ENCODE peak calls at places on chromosome 16, in eight cellular contexts. One of them, this sample, is unnamed.

GRCh38 chr16:48126801-48127644 is 28.8 kb downstream of the ABCC12 start:
- DNase-seq in left ventricle myocardium inferior: no peak
- DNase-seq in gastrocnemius medialis: peak; percentile 24
- DNase-seq in ovary: no peak
- DNase-seq in CD8-positive, alpha-beta T cell: no peak
- DNase-seq in GM23338: no peak
- DNase-seq in heart right ventricle: no peak
- DNase-seq in SK-N-SH: no peak
- DNase-seq in this sample: peak; percentile 81

GRCh38 chr16:88936008-88936912 is 40.7 kb downstream of the CBFA2T3 start:
- DNase-seq in left ventricle myocardium inferior: peak; percentile 56
- DNase-seq in gastrocnemius medialis: peak; percentile 32
- DNase-seq in ovary: no peak
- DNase-seq in CD8-positive, alpha-beta T cell: peak; percentile 22
- DNase-seq in GM23338: no peak
- DNase-seq in heart right ventricle: peak; percentile 53
- DNase-seq in SK-N-SH: no peak
- DNase-seq in this sample: peak; percentile 69

GRCh38 chr16:56789360-56789759 is 59.4 kb downstream of the NUP93 start:
- DNase-seq in left ventricle myocardium inferior: no peak
- DNase-seq in gastrocnemius medialis: no peak
- DNase-seq in ovary: peak; percentile 45
- DNase-seq in CD8-positive, alpha-beta T cell: peak; percentile 46
- DNase-seq in GM23338: no peak
- DNase-seq in heart right ventricle: peak; percentile 16
- DNase-seq in SK-N-SH: peak; percentile 42
- DNase-seq in this sample: no peak

GRCh38 chr16:22719945-22720344 is 94.0 kb upstream of the HS3ST2 start:
- DNase-seq in left ventricle myocardium inferior: no peak
- DNase-seq in gastrocnemius medialis: no peak
- DNase-seq in ovary: no peak
- DNase-seq in CD8-positive, alpha-beta T cell: no peak
- DNase-seq in GM23338: no peak
- DNase-seq in heart right ventricle: no peak
- DNase-seq in SK-N-SH: no peak
- DNase-seq in this sample: no peak

GRCh38 chr16:69406780-69407331 is 17.6 kb upstream of the CYB5B start:
- DNase-seq in left ventricle myocardium inferior: no peak
- DNase-seq in gastrocnemius medialis: no peak
- DNase-seq in ovary: no peak
- DNase-seq in CD8-positive, alpha-beta T cell: no peak
- DNase-seq in GM23338: peak; percentile 60
- DNase-seq in heart right ventricle: no peak
- DNase-seq in SK-N-SH: no peak
- DNase-seq in this sample: no peak

GRCh38 chr16:2818278-2818876 is 1.3 kb downstream of the PRSS21 start:
- DNase-seq in left ventricle myocardium inferior: no peak
- DNase-seq in gastrocnemius medialis: no peak
- DNase-seq in ovary: peak; percentile 6
- DNase-seq in CD8-positive, alpha-beta T cell: no peak
- DNase-seq in GM23338: no peak
- DNase-seq in heart right ventricle: no peak
- DNase-seq in SK-N-SH: no peak
- DNase-seq in this sample: no peak

GRCh38 chr16:68539704-68540370 is 746 bp downstream of the ZFP90 start:
- DNase-seq in left ventricle myocardium inferior: no peak
- DNase-seq in gastrocnemius medialis: no peak
- DNase-seq in ovary: no peak
- DNase-seq in CD8-positive, alpha-beta T cell: peak; percentile 40
- DNase-seq in GM23338: peak; percentile 62
- DNase-seq in heart right ventricle: no peak
- DNase-seq in SK-N-SH: no peak
- DNase-seq in this sample: no peak

GRCh38 chr16:22293137-22294106 is 3.8 kb upstream of the POLR3E start:
- DNase-seq in left ventricle myocardium inferior: no peak
- DNase-seq in gastrocnemius medialis: no peak
- DNase-seq in ovary: no peak
- DNase-seq in CD8-positive, alpha-beta T cell: no peak
- DNase-seq in GM23338: no peak
- DNase-seq in heart right ventricle: no peak
- DNase-seq in SK-N-SH: no peak
- DNase-seq in this sample: no peak

DNA sequence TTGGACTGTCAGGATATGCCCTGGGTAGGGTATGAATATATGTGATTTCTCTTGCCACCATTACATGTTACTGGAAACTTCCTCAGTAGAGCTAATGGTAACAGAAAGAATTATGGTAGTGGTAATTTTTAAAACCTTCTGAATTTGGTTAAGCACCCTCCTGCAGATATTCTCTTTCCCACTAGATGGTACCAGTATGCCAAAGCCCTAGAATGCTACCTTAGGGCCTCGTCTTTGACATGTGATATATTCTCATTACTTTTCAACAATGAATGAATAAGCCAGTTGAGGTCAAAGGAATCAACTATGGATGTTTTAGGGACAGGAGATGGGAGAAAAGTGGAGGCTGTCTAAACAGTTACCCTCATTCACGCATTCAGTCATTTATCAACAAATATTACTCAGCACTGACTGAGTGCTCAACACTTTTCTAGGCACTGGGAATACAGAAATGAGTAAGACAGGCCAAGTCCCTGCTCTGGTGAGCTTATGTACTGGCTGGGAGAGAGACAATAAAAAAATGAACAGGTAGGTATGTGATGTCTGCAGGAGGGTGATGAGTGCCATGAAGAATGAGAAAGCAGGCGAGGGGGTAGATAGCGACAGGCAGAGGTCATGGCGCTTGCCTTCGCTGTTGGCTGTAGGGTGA is 14.7 kb downstream of the CDH13 start:
- DNase-seq in left ventricle myocardium inferior: no peak
- DNase-seq in gastrocnemius medialis: no peak
- DNase-seq in ovary: no peak
- DNase-seq in CD8-positive, alpha-beta T cell: no peak
- DNase-seq in GM23338: no peak
- DNase-seq in heart right ventricle: no peak
- DNase-seq in SK-N-SH: no peak
- DNase-seq in this sample: no peak
- TF ChIP-seq CTCF in left ventricle myocardium inferior: peak; percentile 46
- TF ChIP-seq CTCF in gastrocnemius medialis: peak; percentile 36
- TF ChIP-seq CTCF in ovary: no peak
- TF ChIP-seq CTCF in CD8-positive, alpha-beta T cell: peak; percentile 39
- TF ChIP-seq CTCF in GM23338: no peak
- TF ChIP-seq CTCF in heart right ventricle: peak; percentile 48
- TF ChIP-seq CTCF in SK-N-SH: peak; percentile 61
- TF ChIP-seq CTCF in this sample: peak; percentile 10

GRCh38 chr16:694187-694862 is 4.1 kb upstream of the WDR24 start:
- DNase-seq in left ventricle myocardium inferior: no peak
- DNase-seq in gastrocnemius medialis: no peak
- DNase-seq in ovary: no peak
- DNase-seq in CD8-positive, alpha-beta T cell: no peak
- DNase-seq in GM23338: peak; percentile 68
- DNase-seq in heart right ventricle: no peak
- DNase-seq in SK-N-SH: no peak
- DNase-seq in this sample: no peak

GRCh38 chr16:693364-693763 is 3.2 kb upstream of the WDR24 start:
- DNase-seq in left ventricle myocardium inferior: no peak
- DNase-seq in gastrocnemius medialis: no peak
- DNase-seq in ovary: no peak
- DNase-seq in CD8-positive, alpha-beta T cell: no peak
- DNase-seq in GM23338: no peak
- DNase-seq in heart right ventricle: no peak
- DNase-seq in SK-N-SH: no peak
- DNase-seq in this sample: no peak

GRCh38 chr16:693766-694165 is 3.6 kb upstream of the WDR24 start:
- DNase-seq in left ventricle myocardium inferior: no peak
- DNase-seq in gastrocnemius medialis: no peak
- DNase-seq in ovary: no peak
- DNase-seq in CD8-positive, alpha-beta T cell: no peak
- DNase-seq in GM23338: no peak
- DNase-seq in heart right ventricle: no peak
- DNase-seq in SK-N-SH: no peak
- DNase-seq in this sample: no peak

GRCh38 chr16:694863-695354 is 4.7 kb upstream of the WDR24 start:
- DNase-seq in left ventricle myocardium inferior: no peak
- DNase-seq in gastrocnemius medialis: no peak
- DNase-seq in ovary: no peak
- DNase-seq in CD8-positive, alpha-beta T cell: no peak
- DNase-seq in GM23338: no peak
- DNase-seq in heart right ventricle: no peak
- DNase-seq in SK-N-SH: no peak
- DNase-seq in this sample: no peak

GRCh38 chr16:692356-693108 is 2.3 kb upstream of the WDR24 start:
- DNase-seq in left ventricle myocardium inferior: no peak
- DNase-seq in gastrocnemius medialis: no peak
- DNase-seq in ovary: no peak
- DNase-seq in CD8-positive, alpha-beta T cell: no peak
- DNase-seq in GM23338: no peak
- DNase-seq in heart right ventricle: no peak
- DNase-seq in SK-N-SH: no peak
- DNase-seq in this sample: no peak
- H3K36me3 ChIP-seq in left ventricle myocardium inferior: peaks cover 3% of the 10 kb centered on the region
- H3K36me3 ChIP-seq in gastrocnemius medialis: no peaks in the 10 kb centered on the region
- H3K36me3 ChIP-seq in ovary: no peaks in the 10 kb centered on the region
- H3K36me3 ChIP-seq in CD8-positive, alpha-beta T cell: no peaks in the 10 kb centered on the region
- H3K36me3 ChIP-seq in GM23338: no peaks in the 10 kb centered on the region
- H3K36me3 ChIP-seq in heart right ventricle: no peaks in the 10 kb centered on the region
- H3K36me3 ChIP-seq in SK-N-SH: peaks cover 2% of the 10 kb centered on the region
- H3K36me3 ChIP-seq in this sample: peaks cover 4% of the 10 kb centered on the region

GRCh38 chr16:87249425-87249824 is 67.8 kb downstream of the C16orf95 start:
- DNase-seq in left ventricle myocardium inferior: no peak
- DNase-seq in gastrocnemius medialis: no peak
- DNase-seq in ovary: no peak
- DNase-seq in CD8-positive, alpha-beta T cell: no peak
- DNase-seq in GM23338: no peak
- DNase-seq in heart right ventricle: no peak
- DNase-seq in SK-N-SH: no peak
- DNase-seq in this sample: no peak

GRCh38 chr16:87255866-87256265 is 61.3 kb downstream of the C16orf95 start:
- DNase-seq in left ventricle myocardium inferior: no peak
- DNase-seq in gastrocnemius medialis: no peak
- DNase-seq in ovary: no peak
- DNase-seq in CD8-positive, alpha-beta T cell: no peak
- DNase-seq in GM23338: no peak
- DNase-seq in heart right ventricle: no peak
- DNase-seq in SK-N-SH: no peak
- DNase-seq in this sample: no peak

GRCh38 chr16:87254734-87255133 is 62.5 kb downstream of the C16orf95 start:
- DNase-seq in left ventricle myocardium inferior: no peak
- DNase-seq in gastrocnemius medialis: no peak
- DNase-seq in ovary: no peak
- DNase-seq in CD8-positive, alpha-beta T cell: no peak
- DNase-seq in GM23338: no peak
- DNase-seq in heart right ventricle: no peak
- DNase-seq in SK-N-SH: no peak
- DNase-seq in this sample: no peak

GRCh38 chr16:87252269-87252970 is 64.8 kb downstream of the C16orf95 start:
- DNase-seq in left ventricle myocardium inferior: no peak
- DNase-seq in gastrocnemius medialis: no peak
- DNase-seq in ovary: no peak
- DNase-seq in CD8-positive, alpha-beta T cell: no peak
- DNase-seq in GM23338: no peak
- DNase-seq in heart right ventricle: no peak
- DNase-seq in SK-N-SH: no peak
- DNase-seq in this sample: no peak

DNA sequence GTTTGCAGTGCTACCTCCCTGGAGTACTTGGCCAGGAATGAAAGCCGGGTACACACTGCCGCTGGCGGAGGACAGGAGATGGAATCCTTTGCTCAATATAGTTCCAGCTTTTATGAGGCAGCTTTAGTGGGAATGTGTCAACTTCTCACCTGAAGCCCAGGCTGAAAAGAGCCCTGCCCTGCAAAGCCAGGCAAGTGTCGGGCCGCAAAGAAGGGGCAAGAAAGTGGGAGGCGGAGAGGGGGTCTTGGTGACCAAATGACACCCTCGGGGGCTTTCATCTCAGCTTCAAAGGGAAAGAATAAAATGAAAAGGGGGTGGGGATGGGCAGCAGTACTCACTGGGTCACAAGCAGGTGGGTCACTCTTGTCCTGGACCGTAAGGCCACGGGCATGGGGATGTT is 62.9 kb downstream of the C16orf95 start:
- DNase-seq in left ventricle myocardium inferior: no peak
- DNase-seq in gastrocnemius medialis: no peak
- DNase-seq in ovary: no peak
- DNase-seq in CD8-positive, alpha-beta T cell: no peak
- DNase-seq in GM23338: no peak
- DNase-seq in heart right ventricle: no peak
- DNase-seq in SK-N-SH: no peak
- DNase-seq in this sample: no peak
- TF ChIP-seq CTCF in left ventricle myocardium inferior: no peak
- TF ChIP-seq CTCF in gastrocnemius medialis: no peak
- TF ChIP-seq CTCF in ovary: no peak
- TF ChIP-seq CTCF in CD8-positive, alpha-beta T cell: no peak
- TF ChIP-seq CTCF in GM23338: no peak
- TF ChIP-seq CTCF in heart right ventricle: no peak
- TF ChIP-seq CTCF in SK-N-SH: no peak
- TF ChIP-seq CTCF in this sample: no peak

DNA sequence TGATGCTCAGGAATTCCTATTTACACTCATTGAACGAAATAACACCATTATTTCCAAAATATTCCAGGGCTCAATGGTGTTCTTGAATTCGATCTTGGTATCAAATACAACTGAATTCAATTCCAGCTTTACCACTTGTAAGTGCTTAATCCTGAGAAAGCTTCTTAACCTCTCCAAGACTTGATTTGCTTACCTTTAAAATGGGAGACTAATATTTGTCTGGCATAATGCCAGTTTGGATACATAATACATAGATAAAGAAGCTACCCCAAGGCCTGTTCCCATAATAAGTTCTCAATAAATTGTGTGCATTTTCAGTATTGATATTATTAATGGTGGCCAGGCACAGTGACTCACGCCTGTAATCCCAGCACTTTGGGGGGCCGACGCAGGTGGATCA is 368.9 kb upstream of the MAF start:
- DNase-seq in left ventricle myocardium inferior: no peak
- DNase-seq in gastrocnemius medialis: no peak
- DNase-seq in ovary: no peak
- DNase-seq in CD8-positive, alpha-beta T cell: no peak
- DNase-seq in GM23338: no peak
- DNase-seq in heart right ventricle: no peak
- DNase-seq in SK-N-SH: no peak
- DNase-seq in this sample: no peak
- H3K36me3 ChIP-seq in left ventricle myocardium inferior: no peaks in the 10 kb centered on the region
- H3K36me3 ChIP-seq in gastrocnemius medialis: no peaks in the 10 kb centered on the region
- H3K36me3 ChIP-seq in ovary: no peaks in the 10 kb centered on the region
- H3K36me3 ChIP-seq in CD8-positive, alpha-beta T cell: no peaks in the 10 kb centered on the region
- H3K36me3 ChIP-seq in GM23338: no peaks in the 10 kb centered on the region
- H3K36me3 ChIP-seq in heart right ventricle: no peaks in the 10 kb centered on the region
- H3K36me3 ChIP-seq in SK-N-SH: no peaks in the 10 kb centered on the region
- H3K36me3 ChIP-seq in this sample: no peaks in the 10 kb centered on the region

GRCh38 chr16:84308120-84308519 is 13.4 kb downstream of the WFDC1 start:
- DNase-seq in left ventricle myocardium inferior: peak; percentile 41
- DNase-seq in gastrocnemius medialis: no peak
- DNase-seq in ovary: peak; percentile 40
- DNase-seq in CD8-positive, alpha-beta T cell: no peak
- DNase-seq in GM23338: peak; percentile 88
- DNase-seq in heart right ventricle: peak; percentile 34
- DNase-seq in SK-N-SH: peak; percentile 83
- DNase-seq in this sample: no peak
- TF ChIP-seq CTCF in left ventricle myocardium inferior: peak; percentile 71
- TF ChIP-seq CTCF in gastrocnemius medialis: peak; percentile 42
- TF ChIP-seq CTCF in ovary: peak; percentile 28
- TF ChIP-seq CTCF in CD8-positive, alpha-beta T cell: no peak
- TF ChIP-seq CTCF in GM23338: peak; percentile 69
- TF ChIP-seq CTCF in heart right ventricle: peak; percentile 63
- TF ChIP-seq CTCF in SK-N-SH: peak; percentile 53
- TF ChIP-seq CTCF in this sample: peak; percentile 57